ENCODE peak calls at places on chromosomes 1 and 21, in ten cellular contexts. F is PC-3; Z is neuronal stem cell; M is CD4-positive, alpha-beta memory T cell; O is stomach; A is neural progenitor cell; S is transverse colon; N is upper lobe of right lung; T is IMR-90; Y is tibial nerve. K is an unnamed sample. For H3K9me3, the result is how much of the 10 kb centered on the place peaks cover.

GRCh38 chr1:33181038-33181861 is 593 bp downstream of the TRIM62 start:
- DNase-seq in A (peak), N (peak), Y (no peak), M (peak), S (peak), F (peak), T (peak), O (peak), Z (peak), K (peak)

GRCh38 chr1:53575141-53575947 is 116.1 kb downstream of the DMRTB1 start:
- DNase-seq in N (peak), A (peak), M (no peak), Z (no peak), O (no peak), F (no peak), T (no peak), S (no peak), Y (no peak), K (no peak)

GRCh38 chr21:33931799-33932390 is 16.3 kb upstream of the ATP5PO start:
- DNase-seq in O (no peak), Y (no peak), A (no peak), N (no peak), S (no peak), Z (no peak), M (no peak), F (peak), T (no peak), K (no peak)

GRCh38 chr21:33948096-33948950 is 32.7 kb upstream of the ATP5PO start:
- DNase-seq in F (peak), T (peak), O (peak), M (peak), A (peak), Y (no peak), Z (peak), S (peak), N (peak), K (peak)

GRCh38 chr1:157399984-157400382 is 152.3 kb downstream of the FCRL5 start:
- DNase-seq in A (no peak), S (no peak), M (no peak), O (no peak), F (no peak), T (no peak), N (no peak), Y (no peak), Z (no peak), K (no peak)

GRCh38 chr1:75785320-75785963 is 614 bp upstream of the RABGGTB start:
- DNase-seq in A (no peak), F (no peak), Y (no peak), N (no peak), Z (no peak), S (no peak), T (no peak), M (no peak), O (no peak), K (no peak)

GRCh38 chr1:182259229-182259872 is 132.2 kb downstream of the GLUL start:
- DNase-seq in Z (no peak), A (no peak), O (peak), M (peak), F (peak), N (peak), Y (peak), T (no peak), S (peak), K (peak)

GRCh38 chr1:44723496-44724407 is 7.2 kb downstream of the RNU5D-1 start:
- DNase-seq in S (peak), N (no peak), Y (peak), A (no peak), O (no peak), F (no peak), M (peak), Z (no peak), T (no peak), K (no peak)

GRCh38 chr1:7470904-7471638 is 300.0 kb upstream of the VAMP3 start:
- DNase-seq in M (no peak), N (peak), S (peak), T (peak), Y (peak), A (no peak), O (peak), Z (no peak), F (peak), K (peak)

GRCh38 chr1:202159534-202160371 is 649 bp downstream of the PTPN7 start:
- DNase-seq in S (peak), O (no peak), T (no peak), M (peak), Y (no peak), F (no peak), Z (no peak), N (no peak), A (no peak), K (no peak)

GRCh38 chr1:22916469-22916817 is 56.2 kb downstream of the LACTBL1 start:
- DNase-seq in F (no peak), Y (no peak), M (no peak), T (no peak), O (no peak), S (no peak), Z (no peak), N (no peak), A (no peak), K (no peak)

DNA sequence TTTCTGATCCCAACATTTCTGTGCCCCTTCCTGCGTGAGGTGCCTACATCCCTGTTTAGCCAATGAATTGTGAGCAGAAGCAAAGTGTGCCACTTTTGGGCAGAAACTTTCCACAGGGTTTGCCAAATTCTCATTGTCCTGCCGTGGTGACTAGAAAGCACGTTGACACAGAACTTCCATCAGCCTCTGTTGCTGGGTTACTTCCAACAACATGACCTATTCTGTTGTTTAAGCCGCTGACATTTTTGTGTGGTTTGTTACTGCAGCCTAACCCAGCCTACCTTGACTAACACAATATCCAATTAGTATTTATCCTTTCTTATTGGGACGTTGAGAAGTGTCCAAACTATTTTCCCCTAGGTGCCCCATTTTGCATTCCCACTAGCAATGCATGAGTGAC is 136.8 kb downstream of the URB2 start:
- DNase-seq in T (no peak), M (no peak), O (no peak), S (no peak), A (no peak), F (no peak), Y (no peak), N (no peak), Z (no peak), K (no peak)
- H3K27ac ChIP-seq in T (no peak), M (no peak), O (no peak), S (no peak), A (no peak), F (no peak), Y (no peak), N (no peak), Z (no peak), K (no peak)

DNA sequence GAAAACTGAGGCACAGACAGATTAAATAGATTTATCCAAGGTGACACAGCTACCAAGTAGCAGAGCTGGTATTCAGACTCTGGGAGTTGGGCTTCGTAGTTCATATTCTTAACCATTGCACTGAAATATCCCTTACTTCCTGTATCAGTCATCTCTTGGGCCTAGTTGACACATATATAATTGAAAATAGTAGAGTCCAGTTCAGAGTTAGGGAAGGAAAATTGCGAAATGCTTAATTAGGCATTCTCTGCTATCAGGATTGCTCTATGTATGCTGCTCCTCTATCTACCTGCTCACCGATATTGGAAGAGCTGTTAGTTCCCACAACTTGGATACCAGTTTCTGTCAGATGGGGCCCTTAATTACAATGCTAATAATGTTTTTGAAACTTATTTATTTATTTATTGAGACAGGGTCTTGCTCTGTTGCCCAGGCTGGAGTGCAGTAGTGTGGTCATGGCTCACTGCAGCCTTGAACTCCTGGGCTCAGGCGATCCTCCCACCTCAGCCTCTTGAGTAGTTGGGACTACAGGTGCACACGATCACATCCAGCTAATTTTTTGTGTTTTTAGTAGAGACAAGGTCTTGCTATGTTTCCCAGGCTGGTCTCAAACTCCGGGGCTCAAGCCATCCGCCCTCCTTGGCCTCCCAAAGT is 8.2 kb downstream of the RCOR3 start:
- DNase-seq in A (no peak), T (no peak), F (no peak), N (no peak), O (no peak), Y (no peak), Z (no peak), M (no peak), S (no peak), K (no peak)
- H3K9me3 ChIP-seq in A (under half), T (under half), F (under half), N (under half), O (under half), Y (under half), Z (under half), M (under half), S (under half), K (under half)

DNA sequence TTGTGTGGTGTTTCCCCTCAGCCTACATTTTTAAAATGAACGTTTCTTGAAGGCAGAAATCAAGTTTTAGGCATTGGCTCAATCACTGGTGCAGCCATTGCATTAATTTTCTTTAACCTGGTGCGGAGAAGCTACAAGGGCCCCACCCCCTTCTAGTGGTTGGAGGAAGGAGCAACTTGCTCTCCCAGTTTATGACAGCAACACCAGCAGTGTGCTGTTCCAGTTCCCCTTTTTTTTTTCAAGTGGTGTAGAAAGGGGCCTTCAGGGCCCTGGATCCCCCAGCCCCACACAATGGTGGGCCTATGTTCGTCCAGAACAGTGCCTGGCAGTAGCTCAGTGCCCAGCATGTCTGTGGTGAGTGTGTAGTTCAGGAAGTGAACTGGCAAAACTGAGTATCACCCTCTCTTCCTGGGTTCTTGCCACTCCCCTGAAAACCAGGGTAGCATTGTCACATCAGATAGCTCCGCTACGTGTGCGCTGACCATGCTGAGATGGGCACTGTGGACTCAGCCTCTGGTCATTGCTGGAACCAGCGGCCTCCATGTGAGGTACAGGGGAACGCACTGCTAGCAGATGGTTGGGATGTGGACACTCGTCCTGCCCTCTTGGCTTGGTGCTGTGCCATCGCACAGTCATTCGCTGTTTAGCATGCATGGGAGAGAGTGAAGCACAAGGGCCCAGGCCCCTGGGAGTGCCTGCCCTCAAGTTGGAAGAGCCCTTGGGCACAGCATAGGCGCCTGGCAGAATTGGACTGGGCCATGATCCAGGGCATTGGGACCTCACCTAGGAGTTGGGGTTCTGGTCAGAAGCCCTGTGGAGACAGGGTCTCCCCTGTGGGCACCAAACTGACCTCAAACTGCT is 7.2 kb downstream of the ARF1 start:
- DNase-seq in M (no peak), T (no peak), S (peak), N (peak), F (no peak), Z (no peak), Y (no peak), O (peak), A (no peak), K (peak)
- H3K4me3 ChIP-seq in M (no peak), T (no peak), S (no peak), N (no peak), F (no peak), Z (no peak), Y (no peak), O (no peak), A (no peak), K (peak)

DNA sequence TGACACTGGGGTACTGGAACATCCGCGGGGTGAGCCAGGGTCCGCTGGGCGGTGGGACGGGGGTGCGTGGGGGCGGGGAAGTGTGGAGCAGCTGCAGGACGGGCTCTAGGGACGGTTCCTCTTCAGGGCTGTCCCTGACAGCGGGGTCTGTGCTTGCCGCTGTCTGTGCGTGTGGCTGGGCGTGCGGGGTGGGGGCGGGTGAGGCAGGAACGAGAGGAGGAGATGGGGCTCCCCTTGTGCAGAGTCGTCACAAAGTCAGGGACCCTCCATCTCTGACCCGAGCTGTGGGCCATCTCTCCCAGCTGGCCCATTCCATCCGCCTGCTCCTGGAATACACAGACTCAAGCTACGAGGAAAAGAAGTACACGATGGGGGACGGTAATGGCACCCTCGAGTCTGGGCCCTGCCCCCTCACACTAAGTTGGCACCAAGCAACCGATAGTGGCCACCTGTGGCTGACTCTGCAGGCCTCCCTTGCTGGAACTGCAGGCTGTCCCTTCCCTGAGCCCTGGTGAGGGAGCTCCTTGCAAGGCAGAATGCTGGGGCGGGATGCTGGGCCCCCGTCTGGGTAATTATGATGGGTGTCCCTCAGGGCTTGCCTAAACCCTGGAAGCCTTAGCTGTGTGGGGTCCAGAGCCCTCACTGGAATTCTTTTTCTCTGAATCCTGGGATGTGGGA is 405 bp downstream of the GSTM2 start:
- DNase-seq in S (no peak), Z (no peak), O (no peak), N (no peak), Y (no peak), A (no peak), F (no peak), M (no peak), T (peak), K (peak)
- H3K27ac ChIP-seq in S (peak), Z (no peak), O (peak), N (no peak), Y (peak), A (no peak), F (no peak), M (no peak), T (no peak), K (peak)

DNA sequence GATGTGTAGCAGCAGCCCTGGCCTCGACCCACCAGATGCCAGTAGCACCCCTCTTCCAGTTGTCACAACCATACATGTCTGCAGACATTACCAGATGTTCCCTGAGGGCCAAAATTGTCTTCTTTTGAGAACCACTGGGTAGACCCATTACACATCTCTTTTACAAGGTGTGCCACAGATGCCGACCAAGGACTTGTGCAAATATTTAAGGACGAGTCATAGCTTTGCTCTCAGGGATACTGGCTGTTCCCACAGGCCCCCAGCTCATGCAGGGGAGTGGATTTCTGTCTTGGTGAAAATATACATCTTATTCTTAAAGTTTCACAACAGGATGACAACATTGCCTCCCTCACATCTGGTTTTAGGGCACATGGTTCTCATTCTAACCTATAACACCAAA is 59.4 kb upstream of the ZBTB18 start:
- DNase-seq in F (peak), O (no peak), N (no peak), M (no peak), S (no peak), T (no peak), Z (no peak), Y (no peak), A (no peak), K (no peak)
- H3K9me3 ChIP-seq in F (under half), O (under half), N (under half), M (under half), S (under half), T (under half), Z (under half), Y (under half), A (under half), K (under half)

DNA sequence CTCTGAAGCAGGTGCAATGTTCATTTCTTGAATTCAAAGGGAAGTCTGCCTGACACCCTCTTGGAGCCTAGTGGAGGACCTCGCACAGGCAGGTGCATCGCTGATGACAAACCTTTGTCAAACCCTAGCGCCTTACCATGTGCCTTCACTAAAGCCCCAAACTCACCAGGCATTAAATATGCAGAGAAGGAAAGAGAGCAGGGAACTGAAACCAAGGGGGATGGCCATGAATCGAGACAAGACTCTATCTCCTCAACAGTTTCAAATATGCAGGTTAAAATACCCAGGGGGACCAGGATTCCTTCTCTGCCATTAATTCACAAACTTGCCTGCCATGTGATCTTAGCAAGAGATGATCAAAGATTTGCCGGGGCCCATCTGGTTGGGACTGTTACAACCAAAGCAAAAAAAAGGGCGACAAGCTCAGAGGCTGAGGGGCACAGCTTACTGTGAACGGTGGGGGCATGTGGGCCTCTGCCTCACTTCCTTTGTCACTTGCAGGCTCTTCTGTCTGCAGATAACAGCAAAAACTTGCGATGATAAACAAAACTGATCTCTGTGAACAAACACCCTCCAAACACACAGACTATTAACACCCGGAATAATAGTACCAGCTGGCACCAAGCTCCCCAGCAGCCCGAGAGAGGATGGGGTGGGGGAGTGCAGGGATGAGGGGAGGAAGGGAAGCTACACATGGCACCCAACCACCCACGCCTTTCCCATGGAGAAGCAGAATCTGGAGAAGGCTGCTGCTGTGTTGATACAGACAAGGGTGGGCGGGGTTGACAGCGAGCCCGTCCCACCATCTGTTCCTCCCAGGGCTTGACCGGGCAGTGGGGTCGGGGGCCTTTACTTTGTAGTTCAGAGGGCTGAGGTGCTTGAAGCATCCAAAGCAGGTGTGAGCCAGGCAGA is 33.9 kb downstream of the TMEM63A start:
- DNase-seq in A (no peak), O (no peak), M (no peak), S (no peak), Z (no peak), N (no peak), F (no peak), Y (no peak), T (peak), K (no peak)
- H3K4me3 ChIP-seq in A (no peak), O (no peak), M (no peak), S (no peak), Z (no peak), N (no peak), F (no peak), Y (no peak), T (no peak), K (no peak)

GRCh38 chr1:206754011-206754410 is 16.6 kb upstream of the IL19 start:
- DNase-seq in S (no peak), T (peak), F (no peak), Z (no peak), M (no peak), Y (no peak), A (no peak), N (no peak), O (no peak), K (no peak)
- H3K27ac ChIP-seq in S (no peak), T (no peak), F (no peak), Z (no peak), M (no peak), Y (no peak), A (no peak), N (no peak), O (no peak), K (no peak)